ENCODE peak calls at places on chromosomes 12 and 14, in six cellular contexts. W is SHP77 treated with DMSO at 0.1 percent for 48 hours; A is NCI-H2081; T is AG09309; I is stimulated activated CD4-positive, alpha-beta T cell treated with anti-CD3 and anti-CD28 coated beads, Interleukin-15, amount 100 ng/mL, for 1 hour; V is GM10248. Z is an unnamed sample.

GRCh38 chr14:102215071-102215470 is 75.4 kb downstream of the WDR20 start:
- DNase-seq in W (no peak), A (no peak), T (peak), I (no peak), V (no peak), Z (no peak)

GRCh38 chr12:42552822-42553221 is 36.7 kb downstream of the PRICKLE1 start:
- DNase-seq in W (no peak), A (no peak), T (no peak), I (no peak), V (no peak), Z (no peak)

GRCh38 chr14:89025581-89026236 is 201.3 kb downstream of the TTC8 start:
- DNase-seq in W (no peak), A (no peak), T (peak), I (no peak), V (no peak), Z (no peak)

GRCh38 chr12:59149995-59150642 is 229.8 kb upstream of the LRIG3 start:
- DNase-seq in W (peak), A (peak), T (peak), I (no peak), V (peak), Z (peak)

GRCh38 chr12:88111074-88111652 is 30.7 kb downstream of the CEP290 start:
- DNase-seq in W (peak), A (peak), T (peak), I (no peak), V (peak), Z (peak)

GRCh38 chr12:25416516-25416915 is 136.6 kb downstream of the LMNTD1 start:
- DNase-seq in W (no peak), A (no peak), T (no peak), I (no peak), V (no peak), Z (no peak)

GRCh38 chr12:27525373-27525772 is 1.4 kb downstream of the PPFIBP1 start:
- DNase-seq in W (no peak), A (no peak), T (no peak), I (no peak), V (no peak), Z (no peak)

GRCh38 chr12:103852498-103852992 is 11.5 kb upstream of the NT5DC3 start:
- DNase-seq in W (peak), A (peak), T (no peak), I (no peak), V (no peak), Z (no peak)

GRCh38 chr14:67733609-67734008 is 31.9 kb downstream of the RDH12 start:
- DNase-seq in W (peak), A (no peak), T (no peak), I (no peak), V (no peak), Z (no peak)

GRCh38 chr12:27573972-27574371 is 50.0 kb downstream of the PPFIBP1 start:
- DNase-seq in W (no peak), A (no peak), T (peak), I (no peak), V (no peak), Z (no peak)

GRCh38 chr12:2535583-2536187 is 259.1 kb upstream of the FKBP4 start:
- DNase-seq in W (no peak), A (no peak), T (no peak), I (no peak), V (no peak), Z (no peak)

GRCh38 chr14:68141531-68142088 is 322.0 kb downstream of the RAD51B start:
- DNase-seq in W (no peak), A (no peak), T (no peak), I (no peak), V (no peak), Z (no peak)

GRCh38 chr12:121814429-121815119 is 10.8 kb downstream of the SETD1B start:
- DNase-seq in W (no peak), A (no peak), T (no peak), I (no peak), V (no peak), Z (no peak)

GRCh38 chr12:4911316-4911994 is 1.8 kb downstream of the KCNA1 start:
- DNase-seq in W (no peak), A (peak), T (no peak), I (no peak), V (no peak), Z (no peak)

GRCh38 chr12:6684609-6685008 is 4.6 kb downstream of the ZNF384 start:
- DNase-seq in W (no peak), A (peak), T (no peak), I (no peak), V (no peak), Z (peak)

GRCh38 chr12:1594295-1595025 is at the start of gene FBXL14:
- DNase-seq in W (no peak), A (peak), T (no peak), I (peak), V (peak), Z (peak)

GRCh38 chr14:74804219-74804825 is 41.2 kb downstream of the YLPM1 start:
- DNase-seq in W (no peak), A (no peak), T (peak), I (no peak), V (peak), Z (peak)

GRCh38 chr12:47942327-47943230 is 20.8 kb upstream of the TMEM106C start:
- DNase-seq in W (no peak), A (no peak), T (no peak), I (peak), V (peak), Z (no peak)

GRCh38 chr12:113418213-113418879 is 3.8 kb upstream of the SDSL start:
- DNase-seq in W (no peak), A (no peak), T (no peak), I (no peak), V (no peak), Z (no peak)

GRCh38 chr12:123151679-123152454 is 977 bp upstream of the PITPNM2 start:
- DNase-seq in W (no peak), A (no peak), T (no peak), I (no peak), V (no peak), Z (no peak)

GRCh38 chr12:87439990-87440827 is 589.0 kb downstream of the C12orf50 start:
- DNase-seq in W (no peak), A (no peak), T (no peak), I (no peak), V (no peak), Z (no peak)

GRCh38 chr12:7498832-7499231 is 4.7 kb downstream of the CD163 start:
- DNase-seq in W (no peak), A (no peak), T (peak), I (no peak), V (no peak), Z (no peak)

GRCh38 chr12:9925746-9926393 is 6.3 kb downstream of the CLEC2A start:
- DNase-seq in W (no peak), A (peak), T (no peak), I (no peak), V (no peak), Z (no peak)

GRCh38 chr14:51139221-51139681 is 44.3 kb upstream of the TRIM9 start:
- DNase-seq in W (no peak), A (no peak), T (no peak), I (no peak), V (no peak), Z (no peak)

GRCh38 chr14:68659021-68659931 is 133.6 kb downstream of the ZFP36L1 start:
- DNase-seq in W (no peak), A (no peak), T (no peak), I (no peak), V (no peak), Z (no peak)

GRCh38 chr12:125263385-125263784 is 198.2 kb downstream of the AACS start:
- DNase-seq in W (no peak), A (no peak), T (no peak), I (no peak), V (no peak), Z (no peak)

GRCh38 chr12:3727877-3728632 is 24.9 kb downstream of the CRACR2A start:
- DNase-seq in W (no peak), A (no peak), T (peak), I (no peak), V (peak), Z (peak)

GRCh38 chr12:9787340-9787737 is 26.6 kb upstream of the CD69 start:
- DNase-seq in W (no peak), A (no peak), T (peak), I (no peak), V (no peak), Z (no peak)

GRCh38 chr14:56099081-56099797 is 19.0 kb upstream of the PELI2 start:
- DNase-seq in W (no peak), A (no peak), T (no peak), I (no peak), V (no peak), Z (no peak)

GRCh38 chr14:22939684-22940083 is 10.5 kb upstream of the PRMT5 start:
- DNase-seq in W (no peak), A (no peak), T (peak), I (no peak), V (no peak), Z (no peak)